ENCODE peak calls at places on chromosomes 16 and 17, in four cellular contexts. One of them, this sample, is unnamed. For H3K4me1 and H3K36me3, the result is how much of the 10 kb centered on the place peaks cover.

GRCh38 chr16:12176051-12176450 is 199.5 kb downstream of the SNX29 start:
- DNase-seq in aorta: no peak
- DNase-seq in ovary: no peak
- DNase-seq in PC-9: no peak
- DNase-seq in this sample: no peak

GRCh38 chr16:72658888-72659717 is 388.8 kb downstream of the ZFHX3 start:
- DNase-seq in aorta: no peak
- DNase-seq in ovary: no peak
- DNase-seq in PC-9: no peak
- DNase-seq in this sample: no peak

GRCh38 chr16:48999508-48999907 is 282.1 kb downstream of the CBLN1 start:
- DNase-seq in aorta: no peak
- DNase-seq in ovary: no peak
- DNase-seq in PC-9: no peak
- DNase-seq in this sample: no peak

GRCh38 chr16:85473909-85474640 is 139.0 kb upstream of the GSE1 start:
- DNase-seq in aorta: no peak
- DNase-seq in ovary: no peak
- DNase-seq in PC-9: no peak
- DNase-seq in this sample: no peak

GRCh38 chr17:41521574-41522261 is 3.0 kb upstream of the KRT15 start:
- DNase-seq in aorta: no peak
- DNase-seq in ovary: no peak
- DNase-seq in PC-9: peak
- DNase-seq in this sample: peak

GRCh38 chr17:31480904-31481782 is 89.7 kb downstream of the RAB11FIP4 start:
- DNase-seq in aorta: no peak
- DNase-seq in ovary: no peak
- DNase-seq in PC-9: no peak
- DNase-seq in this sample: no peak

GRCh38 chr17:8946476-8946875 is 19.0 kb downstream of the PIK3R5 start:
- DNase-seq in aorta: no peak
- DNase-seq in ovary: no peak
- DNase-seq in PC-9: no peak
- DNase-seq in this sample: no peak

GRCh38 chr17:43840814-43841213 is 6.2 kb upstream of the CD300LG start:
- DNase-seq in aorta: no peak
- DNase-seq in ovary: no peak
- DNase-seq in PC-9: peak
- DNase-seq in this sample: no peak

GRCh38 chr16:24139282-24139681 is 116.9 kb upstream of the CACNG3 start:
- DNase-seq in aorta: no peak
- DNase-seq in ovary: no peak
- DNase-seq in PC-9: no peak
- DNase-seq in this sample: no peak

GRCh38 chr16:57694556-57695377 is at the start of gene DRC7:
- DNase-seq in aorta: peak
- DNase-seq in ovary: peak
- DNase-seq in PC-9: peak
- DNase-seq in this sample: peak

GRCh38 chr17:9021985-9022552 is 759 bp downstream of the NTN1 start:
- DNase-seq in aorta: peak
- DNase-seq in ovary: no peak
- DNase-seq in PC-9: peak
- DNase-seq in this sample: no peak

GRCh38 chr17:50053654-50053960 is 2.3 kb upstream of the ITGA3 start:
- DNase-seq in aorta: no peak
- DNase-seq in ovary: no peak
- DNase-seq in PC-9: no peak
- DNase-seq in this sample: no peak
- H3K27ac ChIP-seq in aorta: no peak
- H3K27ac ChIP-seq in ovary: no peak
- H3K27ac ChIP-seq in PC-9: peak
- H3K27ac ChIP-seq in this sample: peak

DNA sequence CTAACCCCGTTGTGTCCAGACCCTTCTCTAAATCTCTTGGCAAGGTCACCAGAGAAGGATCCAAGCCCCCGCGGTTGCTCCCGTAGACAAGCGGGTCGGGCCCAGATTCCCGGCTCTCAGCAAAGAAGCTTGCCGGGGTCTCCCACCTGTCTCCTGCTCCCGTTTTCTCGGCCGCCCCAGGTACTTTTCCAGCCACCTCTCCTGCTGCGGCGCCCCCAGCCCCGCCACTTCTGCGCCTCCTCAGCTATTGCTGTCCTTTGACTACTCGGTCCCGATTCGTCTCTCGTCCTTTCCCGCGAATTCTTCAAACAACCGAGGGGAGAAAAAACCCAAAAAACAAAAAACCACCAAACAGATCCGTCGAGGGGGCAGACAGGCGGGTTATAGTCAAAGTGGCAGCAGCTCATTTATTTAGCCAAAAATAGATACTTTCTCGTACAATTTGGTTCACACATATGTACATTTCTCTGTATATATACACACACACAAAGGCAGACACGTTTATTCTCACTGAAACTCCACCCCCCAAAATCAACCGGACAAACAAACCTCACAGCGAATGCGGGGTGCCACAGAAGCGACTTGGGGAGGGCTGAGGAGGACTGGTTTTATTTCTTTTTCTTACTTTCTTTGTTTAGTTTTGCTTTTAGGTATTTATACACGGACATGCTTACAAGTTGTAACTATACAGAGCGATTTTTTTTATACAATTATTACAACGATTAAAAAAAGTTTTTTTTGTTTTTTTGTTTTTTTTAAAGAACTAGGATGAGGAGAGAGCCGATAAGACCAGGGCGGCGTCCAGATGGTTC is 3.5 kb downstream of the IRX3 start:
- DNase-seq in aorta: no peak
- DNase-seq in ovary: no peak
- DNase-seq in PC-9: no peak
- DNase-seq in this sample: no peak
- H3K4me1 ChIP-seq in aorta: under half
- H3K4me1 ChIP-seq in ovary: under half
- H3K4me1 ChIP-seq in PC-9: under half
- H3K4me1 ChIP-seq in this sample: under half

DNA sequence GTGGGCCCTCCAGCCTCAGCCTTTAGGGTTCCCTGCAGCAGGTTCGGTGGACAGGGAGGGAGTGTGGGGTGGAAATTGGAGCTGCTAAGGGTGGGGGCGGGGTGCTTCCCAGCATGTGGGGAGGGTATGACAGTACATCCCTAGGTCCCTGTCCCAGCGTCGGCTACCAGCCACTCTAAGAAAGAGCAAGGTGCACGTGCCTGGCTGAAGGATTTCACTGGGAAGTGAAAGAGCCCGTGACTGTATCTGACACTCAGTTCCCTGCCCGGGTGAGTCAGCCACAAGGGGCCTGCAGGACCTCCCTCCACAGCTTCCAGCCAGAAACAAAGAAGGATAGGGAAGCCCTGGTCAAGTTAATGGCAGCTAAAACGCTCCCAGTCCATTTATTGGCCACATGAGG is 4.1 kb downstream of the SNRNP25 start:
- DNase-seq in aorta: peak
- DNase-seq in ovary: no peak
- DNase-seq in PC-9: no peak
- DNase-seq in this sample: no peak
- H3K36me3 ChIP-seq in aorta: under half
- H3K36me3 ChIP-seq in ovary: under half
- H3K36me3 ChIP-seq in PC-9: under half
- H3K36me3 ChIP-seq in this sample: under half

GRCh38 chr17:19671433-19671832 is 22.9 kb downstream of the ALDH3A2 start:
- DNase-seq in aorta: no peak
- DNase-seq in ovary: no peak
- DNase-seq in PC-9: no peak
- DNase-seq in this sample: no peak
- H3K27ac ChIP-seq in aorta: no peak
- H3K27ac ChIP-seq in ovary: no peak
- H3K27ac ChIP-seq in PC-9: peak
- H3K27ac ChIP-seq in this sample: peak

GRCh38 chr17:38456031-38456815 is 28.0 kb downstream of the ARHGAP23 start:
- DNase-seq in aorta: no peak
- DNase-seq in ovary: no peak
- DNase-seq in PC-9: no peak
- DNase-seq in this sample: no peak
- H3K4me1 ChIP-seq in aorta: under half
- H3K4me1 ChIP-seq in ovary: under half
- H3K4me1 ChIP-seq in PC-9: under half
- H3K4me1 ChIP-seq in this sample: under half

DNA sequence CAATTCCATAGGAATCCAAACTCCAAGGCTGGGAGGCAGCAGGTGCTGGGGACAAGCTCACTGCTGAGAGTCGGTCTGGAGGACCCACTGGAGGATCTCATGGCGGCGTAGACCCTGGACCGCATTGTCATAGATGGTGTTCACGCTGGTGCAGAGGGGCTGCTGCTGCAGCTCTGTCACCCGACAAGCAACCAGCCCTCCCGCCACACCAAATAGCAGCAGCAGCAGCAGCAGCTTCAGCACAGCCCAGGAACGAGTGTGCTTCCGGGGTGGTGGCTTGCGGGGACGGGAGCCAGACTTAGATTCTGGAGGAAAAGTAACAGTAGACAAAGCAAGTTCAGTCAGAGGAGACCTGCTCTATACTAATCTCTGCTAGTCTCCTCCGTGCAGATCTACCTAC is 9.9 kb downstream of the EME1 start:
- DNase-seq in aorta: no peak
- DNase-seq in ovary: no peak
- DNase-seq in PC-9: no peak
- DNase-seq in this sample: no peak
- H3K36me3 ChIP-seq in aorta: under half
- H3K36me3 ChIP-seq in ovary: under half
- H3K36me3 ChIP-seq in PC-9: half or more
- H3K36me3 ChIP-seq in this sample: half or more

GRCh38 chr17:82751571-82752370 is at the start of gene TBCD:
- DNase-seq in aorta: peak
- DNase-seq in ovary: peak
- DNase-seq in PC-9: peak
- DNase-seq in this sample: peak
- H3K27ac ChIP-seq in aorta: no peak
- H3K27ac ChIP-seq in ovary: peak
- H3K27ac ChIP-seq in PC-9: no peak
- H3K27ac ChIP-seq in this sample: peak

DNA sequence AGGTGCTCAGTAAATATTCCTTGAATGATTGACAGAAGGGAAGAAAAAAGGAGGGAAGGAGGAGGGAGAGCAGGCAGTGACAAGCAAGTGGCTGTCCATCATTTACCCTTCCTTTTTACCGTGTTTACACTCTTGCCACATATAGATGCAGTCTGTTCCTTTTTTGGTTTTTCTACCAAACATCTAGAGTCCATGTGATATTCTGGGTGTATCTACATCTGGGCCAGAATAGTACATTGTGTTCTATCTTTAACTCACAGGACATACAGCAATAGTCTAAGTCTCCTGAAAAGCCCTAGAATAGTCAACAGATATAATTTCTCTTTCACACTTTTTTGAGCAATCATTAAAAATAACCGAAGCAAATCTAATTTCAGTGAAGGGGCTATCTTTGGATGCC is 33.5 kb downstream of the KCNJ2 start:
- DNase-seq in aorta: no peak
- DNase-seq in ovary: no peak
- DNase-seq in PC-9: no peak
- DNase-seq in this sample: no peak
- H3K4me1 ChIP-seq in aorta: under half
- H3K4me1 ChIP-seq in ovary: under half
- H3K4me1 ChIP-seq in PC-9: under half
- H3K4me1 ChIP-seq in this sample: under half

This sample was measured in lung.